ENCODE peak calls at places on chromosomes 12 and 14, in six cellular contexts. C, O, I, Q, P and W are unnamed samples.

GRCh38 chr14:37196604-37197420 is 925 bp upstream of the MIPOL1 start:
- DNase-seq in C (no peak), O (no peak), I (no peak), Q (no peak), P (no peak), W (no peak)

GRCh38 chr14:22685467-22685866 is 41.3 kb upstream of the OR6J1 start:
- DNase-seq in C (no peak), O (no peak), I (no peak), Q (no peak), P (no peak), W (no peak)

GRCh38 chr12:124660846-124661245 is 93.4 kb upstream of the NCOR2 start:
- DNase-seq in C (no peak), O (no peak), I (no peak), Q (peak; percentile 62), P (no peak), W (peak; percentile 80)

GRCh38 chr12:4443616-4444015 is 2.0 kb downstream of the FGF6 start:
- DNase-seq in C (no peak), O (no peak), I (no peak), Q (no peak), P (no peak), W (no peak)

GRCh38 chr14:76531821-76532318 is 155.9 kb downstream of the ESRRB start:
- DNase-seq in C (no peak), O (no peak), I (no peak), Q (no peak), P (no peak), W (no peak)

GRCh38 chr14:51780006-51780692 is 80.3 kb upstream of the GNG2 start:
- DNase-seq in C (no peak), O (peak; percentile 61), I (peak; percentile 80), Q (peak; percentile 76), P (peak; percentile 51), W (peak; percentile 81)

GRCh38 chr14:38762845-38763244 is 340.2 kb downstream of the SEC23A start:
- DNase-seq in C (no peak), O (no peak), I (no peak), Q (no peak), P (no peak), W (no peak)

GRCh38 chr12:34218193-34219045 is 196.1 kb downstream of the ALG10 start:
- DNase-seq in C (no peak), O (peak; percentile 62), I (peak; percentile 54), Q (peak; percentile 69), P (peak; percentile 20), W (peak; percentile 48)

GRCh38 chr12:49942921-49943662 is 7.4 kb upstream of the AQP2 start:
- DNase-seq in C (no peak), O (no peak), I (no peak), Q (no peak), P (no peak), W (no peak)